ENCODE peak calls at places on chromosomes 12 and 14, in seven cellular contexts. G, A, L, T, V, W and N are unnamed samples.

GRCh38 chr14:90676356-90676755 is 139.9 kb downstream of the TTC7B start:
- DNase-seq in G (no peak), A (no peak), L (no peak), T (no peak), V (no peak), W (no peak), N (no peak)

GRCh38 chr14:78617735-78618134 is 447.6 kb downstream of the NRXN3 start:
- DNase-seq in G (no peak), A (no peak), L (no peak), T (no peak), V (no peak), W (no peak), N (no peak)

GRCh38 chr12:89390802-89391673 is 38.7 kb upstream of the DUSP6 start:
- DNase-seq in G (no peak), A (no peak), L (no peak), T (no peak), V (no peak), W (no peak), N (peak)

GRCh38 chr12:57732726-57733593 is 5.6 kb downstream of the AGAP2 start:
- DNase-seq in G (no peak), A (no peak), L (no peak), T (no peak), V (no peak), W (no peak), N (no peak)

GRCh38 chr14:81219210-81219820 is 1.4 kb downstream of the GTF2A1 start:
- DNase-seq in G (peak), A (peak), L (peak), T (peak), V (peak), W (peak), N (peak)

GRCh38 chr14:101480747-101481530 is 80.4 kb upstream of the DIO3 start:
- DNase-seq in G (peak), A (no peak), L (no peak), T (no peak), V (no peak), W (peak), N (peak)

GRCh38 chr14:69171569-69171968 is 18.6 kb upstream of the DCAF5 start:
- DNase-seq in G (no peak), A (no peak), L (no peak), T (no peak), V (no peak), W (no peak), N (no peak)

GRCh38 chr14:54094765-54095164 is 138.1 kb upstream of the BMP4 start:
- DNase-seq in G (no peak), A (no peak), L (no peak), T (no peak), V (no peak), W (no peak), N (no peak)

GRCh38 chr14:26403760-26404159 is 194.1 kb downstream of the NOVA1 start:
- DNase-seq in G (no peak), A (no peak), L (no peak), T (no peak), V (no peak), W (no peak), N (no peak)

GRCh38 chr14:23660290-23661226 is 24.4 kb downstream of the DHRS2 start:
- DNase-seq in G (no peak), A (no peak), L (no peak), T (no peak), V (no peak), W (peak), N (no peak)

GRCh38 chr12:130087222-130087621 is 75.0 kb upstream of the FZD10 start:
- DNase-seq in G (no peak), A (no peak), L (no peak), T (no peak), V (no peak), W (no peak), N (no peak)

GRCh38 chr14:68291820-68292219 is 472.2 kb downstream of the RAD51B start:
- DNase-seq in G (no peak), A (no peak), L (no peak), T (no peak), V (no peak), W (no peak), N (no peak)

GRCh38 chr14:74619672-74620131 is 7.7 kb upstream of the LTBP2 start:
- DNase-seq in G (peak), A (no peak), L (no peak), T (no peak), V (peak), W (peak), N (peak)

GRCh38 chr12:27014085-27014858 is at the start of gene TM7SF3:
- DNase-seq in G (peak), A (peak), L (peak), T (peak), V (peak), W (peak), N (peak)

GRCh38 chr14:74697543-74697942 is 15.3 kb downstream of the AREL1 start:
- DNase-seq in G (peak), A (no peak), L (no peak), T (no peak), V (no peak), W (no peak), N (peak)

GRCh38 chr12:41441180-41441579 is 253.1 kb downstream of the PDZRN4 start:
- DNase-seq in G (no peak), A (no peak), L (no peak), T (no peak), V (no peak), W (no peak), N (no peak)

GRCh38 chr12:76874491-76875190 is 4.2 kb downstream of the CSRP2 start:
- DNase-seq in G (no peak), A (no peak), L (no peak), T (no peak), V (no peak), W (no peak), N (no peak)

GRCh38 chr12:26287666-26288408 is 92.5 kb downstream of the SSPN start:
- DNase-seq in G (no peak), A (no peak), L (no peak), T (no peak), V (no peak), W (no peak), N (no peak)

GRCh38 chr14:64947710-64948611 is 5.4 kb upstream of the GPX2 start:
- DNase-seq in G (no peak), A (no peak), L (no peak), T (no peak), V (no peak), W (no peak), N (no peak)

GRCh38 chr12:54039417-54040147 is 6.7 kb downstream of the HOXC5 start:
- DNase-seq in G (no peak), A (no peak), L (no peak), T (no peak), V (no peak), W (peak), N (no peak)

GRCh38 chr12:109092484-109093021 is 719 bp downstream of the ALKBH2 start:
- DNase-seq in G (no peak), A (no peak), L (no peak), T (no peak), V (no peak), W (no peak), N (no peak)

GRCh38 chr12:39440781-39441180 is 2.1 kb downstream of the KIF21A start:
- DNase-seq in G (no peak), A (no peak), L (peak), T (no peak), V (no peak), W (no peak), N (no peak)

GRCh38 chr14:75198291-75198933 is 22.0 kb upstream of the TMED10 start:
- DNase-seq in G (no peak), A (no peak), L (peak), T (no peak), V (no peak), W (no peak), N (no peak)

GRCh38 chr12:40819427-40820108 is 127.3 kb downstream of the CNTN1 start:
- DNase-seq in G (no peak), A (no peak), L (no peak), T (no peak), V (no peak), W (no peak), N (no peak)

GRCh38 chr14:105883066-105884005 is 357.0 kb downstream of the TMEM121 start:
- DNase-seq in G (peak), A (no peak), L (no peak), T (no peak), V (no peak), W (peak), N (no peak)

GRCh38 chr12:124399622-124400021 is 104.7 kb downstream of the RFLNA start:
- DNase-seq in G (no peak), A (no peak), L (no peak), T (peak), V (no peak), W (peak), N (no peak)

GRCh38 chr12:113228394-113229028 is 7.2 kb downstream of the TPCN1 start:
- DNase-seq in G (no peak), A (no peak), L (no peak), T (no peak), V (no peak), W (no peak), N (no peak)

GRCh38 chr14:23183479-23183878 is at the start of gene SLC7A8:
- DNase-seq in G (peak), A (peak), L (no peak), T (peak), V (peak), W (peak), N (peak)

GRCh38 chr14:31188744-31189143 is 18.8 kb downstream of the HECTD1 start:
- DNase-seq in G (no peak), A (no peak), L (no peak), T (no peak), V (no peak), W (no peak), N (no peak)

GRCh38 chr12:118704517-118704916 is 276.8 kb upstream of the SRRM4 start:
- DNase-seq in G (no peak), A (no peak), L (no peak), T (no peak), V (no peak), W (no peak), N (no peak)

GRCh38 chr14:20904393-20905029 is 13.3 kb downstream of the RNASE3 start:
- DNase-seq in G (peak), A (no peak), L (no peak), T (no peak), V (no peak), W (no peak), N (no peak)

GRCh38 chr14:65173973-65174693 is 71.8 kb upstream of the MAX start:
- DNase-seq in G (no peak), A (no peak), L (no peak), T (no peak), V (no peak), W (no peak), N (no peak)

GRCh38 chr14:100004392-100004791 is 60.8 kb upstream of the EVL start:
- DNase-seq in G (no peak), A (no peak), L (no peak), T (no peak), V (no peak), W (no peak), N (no peak)